ENCODE peak calls at places on chromosomes 6 and 20, in eight cellular contexts. D, L, U, A, B, N, Q and S are unnamed samples.

GRCh38 chr6:37798436-37799262 is 20.9 kb upstream of the ZFAND3 start:
- DNase-seq in D (no peak), L (no peak), U (no peak), A (no peak), B (no peak), N (no peak), Q (no peak), S (no peak)

GRCh38 chr6:158754738-158755137 is 64.4 kb downstream of the EZR start:
- DNase-seq in D (no peak), L (no peak), U (no peak), A (no peak), B (peak; percentile 25), N (no peak), Q (no peak), S (no peak)

GRCh38 chr20:47802226-47802920 is 17.1 kb upstream of the SULF2 start:
- DNase-seq in D (no peak), L (no peak), U (no peak), A (no peak), B (no peak), N (no peak), Q (no peak), S (no peak)

GRCh38 chr20:41956316-41957050 is 338.3 kb upstream of the CHD6 start:
- DNase-seq in D (no peak), L (no peak), U (peak; percentile 37), A (peak; percentile 3), B (peak; percentile 37), N (peak; percentile 44), Q (no peak), S (no peak)

GRCh38 chr20:46129955-46130481 is 11.9 kb downstream of the CD40 start:
- DNase-seq in D (no peak), L (no peak), U (peak; percentile 57), A (no peak), B (no peak), N (no peak), Q (no peak), S (no peak)

GRCh38 chr6:33621396-33622388 is 570 bp downstream of the ITPR3 start:
- DNase-seq in D (peak; percentile 67), L (peak; percentile 70), U (no peak), A (peak; percentile 56), B (peak; percentile 91), N (peak; percentile 61), Q (peak; percentile 48), S (peak; percentile 51)

GRCh38 chr6:16394651-16395050 is 156.3 kb downstream of the GMPR start:
- DNase-seq in D (no peak), L (no peak), U (no peak), A (no peak), B (no peak), N (no peak), Q (no peak), S (no peak)

GRCh38 chr20:36493801-36494114 is 47.6 kb upstream of the MYL9 start:
- DNase-seq in D (peak; percentile 86), L (no peak), U (no peak), A (peak; percentile 98), B (no peak), N (peak; percentile 23), Q (peak; percentile 73), S (peak; percentile 92)

GRCh38 chr20:50746138-50746940 is 15.0 kb downstream of the PARD6B start:
- DNase-seq in D (no peak), L (no peak), U (peak; percentile 51), A (peak; percentile 21), B (no peak), N (no peak), Q (no peak), S (no peak)

GRCh38 chr6:117548797-117549301 is 53.5 kb downstream of the GOPC start:
- DNase-seq in D (no peak), L (no peak), U (no peak), A (peak; percentile 42), B (no peak), N (no peak), Q (no peak), S (no peak)

GRCh38 chr6:20575691-20576451 is 41.6 kb downstream of the CDKAL1 start:
- DNase-seq in D (no peak), L (no peak), U (no peak), A (no peak), B (no peak), N (no peak), Q (no peak), S (no peak)

GRCh38 chr6:125477849-125478248 is 176.1 kb upstream of the HDDC2 start:
- DNase-seq in D (no peak), L (no peak), U (no peak), A (no peak), B (no peak), N (no peak), Q (no peak), S (no peak)

GRCh38 chr20:62577447-62577846 is 64.9 kb upstream of the SLCO4A1 start:
- DNase-seq in D (no peak), L (peak; percentile 79), U (no peak), A (no peak), B (no peak), N (no peak), Q (peak; percentile 50), S (no peak)
- H3K27me3 ChIP-seq in D (no peaks in the 10 kb centered on the region), L (no peaks in the 10 kb centered on the region), U (no peaks in the 10 kb centered on the region), A (peaks cover 39% of the 10 kb centered on the region), B (no peaks in the 10 kb centered on the region), N (peaks cover 21% of the 10 kb centered on the region), Q (peaks cover 60% of the 10 kb centered on the region), S (no peaks in the 10 kb centered on the region)

GRCh38 chr6:86193821-86194220 is 551.1 kb upstream of the SYNCRIP start:
- DNase-seq in D (no peak), L (no peak), U (no peak), A (no peak), B (no peak), N (no peak), Q (no peak), S (no peak)
- H3K27me3 ChIP-seq in D (no peaks in the 10 kb centered on the region), L (no peaks in the 10 kb centered on the region), U (no peaks in the 10 kb centered on the region), A (no peaks in the 10 kb centered on the region), B (no peaks in the 10 kb centered on the region), N (no peaks in the 10 kb centered on the region), Q (no peaks in the 10 kb centered on the region), S (no peaks in the 10 kb centered on the region)

GRCh38 chr20:57556980-57557274 is 4.0 kb upstream of the PCK1 start:
- DNase-seq in D (no peak), L (no peak), U (no peak), A (no peak), B (no peak), N (no peak), Q (no peak), S (no peak)

GRCh38 chr20:57558614-57559285 is 2.2 kb upstream of the PCK1 start:
- DNase-seq in D (no peak), L (no peak), U (no peak), A (no peak), B (no peak), N (no peak), Q (no peak), S (no peak)

GRCh38 chr20:57557926-57558613 is 2.8 kb upstream of the PCK1 start:
- DNase-seq in D (no peak), L (no peak), U (no peak), A (no peak), B (no peak), N (no peak), Q (no peak), S (no peak)

GRCh38 chr20:57553376-57554018 is 7.4 kb upstream of the PCK1 start:
- DNase-seq in D (no peak), L (no peak), U (no peak), A (no peak), B (no peak), N (no peak), Q (no peak), S (no peak)

DNA sequence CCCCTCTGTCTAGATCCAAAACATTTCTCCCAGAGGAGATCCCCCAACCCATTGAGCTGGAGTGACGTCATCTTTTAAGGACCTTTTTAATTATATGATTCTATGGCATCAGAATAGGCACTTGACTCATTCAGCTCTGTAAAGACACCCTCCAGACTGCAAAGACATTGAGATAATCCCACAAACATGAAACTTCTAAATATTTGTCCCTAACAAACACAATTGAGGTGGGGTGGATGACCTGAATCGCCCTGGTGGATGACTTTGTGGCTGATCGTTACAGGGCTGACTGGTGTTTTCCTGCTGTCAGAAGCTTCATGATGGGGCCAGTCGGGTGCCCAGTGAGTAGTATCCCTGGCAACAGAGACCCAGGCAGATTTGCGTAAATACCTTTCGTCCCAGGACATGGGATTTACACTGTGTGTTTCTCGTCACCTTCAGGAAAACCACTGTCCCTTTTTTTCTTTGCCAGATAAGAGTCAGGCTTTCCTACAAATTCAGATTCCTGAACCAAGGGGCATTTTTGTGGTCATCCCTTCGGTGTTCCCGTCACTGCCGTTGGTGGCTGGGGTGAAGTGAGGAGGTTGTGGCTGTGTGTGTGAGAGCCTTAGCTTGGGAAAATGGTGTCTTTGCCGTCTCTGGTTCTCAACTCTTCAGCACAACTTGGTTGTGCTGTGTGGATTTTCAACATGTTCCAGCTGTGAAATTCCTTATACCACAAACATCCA is 5.3 kb upstream of the PCK1 start:
- DNase-seq in D (no peak), L (no peak), U (no peak), A (no peak), B (no peak), N (no peak), Q (no peak), S (no peak)
- H3K27me3 ChIP-seq in D (no peaks in the 10 kb centered on the region), L (no peaks in the 10 kb centered on the region), U (no peaks in the 10 kb centered on the region), A (peaks cover 74% of the 10 kb centered on the region), B (no peaks in the 10 kb centered on the region), N (no peaks in the 10 kb centered on the region), Q (peaks cover 65% of the 10 kb centered on the region), S (peaks cover 9% of the 10 kb centered on the region)

GRCh38 chr6:30102701-30103629 is 9.9 kb downstream of the TRIM31 start:
- DNase-seq in D (peak; percentile 92), L (peak; percentile 90), U (peak; percentile 86), A (peak; percentile 91), B (peak; percentile 87), N (peak; percentile 93), Q (peak; percentile 78), S (peak; percentile 90)
- H3K27me3 ChIP-seq in D (no peaks in the 10 kb centered on the region), L (no peaks in the 10 kb centered on the region), U (peaks cover 100% of the 10 kb centered on the region), A (peaks cover 24% of the 10 kb centered on the region), B (peaks cover 76% of the 10 kb centered on the region), N (peaks cover 100% of the 10 kb centered on the region), Q (peaks cover 61% of the 10 kb centered on the region), S (peaks cover 44% of the 10 kb centered on the region)

DNA sequence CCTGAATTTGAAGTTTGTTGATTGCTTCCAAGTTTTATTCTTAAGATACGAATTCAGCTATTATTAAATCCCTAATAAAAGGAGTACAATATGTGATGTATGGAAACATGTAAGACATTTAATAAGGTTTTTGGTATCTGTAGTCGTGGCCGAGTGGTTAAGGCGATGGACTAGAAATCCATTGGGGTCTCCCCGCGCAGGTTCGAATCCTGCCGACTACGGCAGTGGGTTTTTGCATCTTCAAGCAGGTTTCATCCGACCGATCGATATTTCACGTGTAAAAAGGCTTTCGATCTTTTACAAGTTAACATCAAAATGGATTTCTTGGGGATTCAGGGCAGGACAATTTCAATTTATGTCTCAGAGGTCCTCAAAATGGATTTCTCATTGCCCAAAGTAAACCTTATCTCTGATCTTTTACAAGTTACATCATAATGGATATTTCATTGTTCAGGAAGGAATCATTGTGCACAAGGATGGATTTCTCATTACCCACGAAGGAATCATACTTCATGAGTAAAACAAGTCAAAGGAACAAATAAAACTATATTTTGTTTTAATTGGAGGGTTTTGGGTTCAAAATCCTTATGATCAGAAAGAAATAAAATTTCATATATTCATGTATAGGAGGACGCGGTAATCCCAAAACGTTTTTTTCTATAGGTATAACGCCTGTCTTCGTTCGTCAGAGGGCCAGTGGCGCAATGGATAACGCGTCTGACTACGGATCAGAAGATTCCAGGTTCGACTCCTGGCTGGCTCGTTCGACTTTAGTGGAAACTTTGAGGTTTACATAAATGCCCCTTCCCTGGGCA is 37.3 kb upstream of the BTN3A2 start:
- DNase-seq in D (no peak), L (no peak), U (no peak), A (peak; percentile 68), B (no peak), N (peak; percentile 83), Q (no peak), S (no peak)
- H3K27me3 ChIP-seq in D (peaks cover 7% of the 10 kb centered on the region), L (peaks cover 6% of the 10 kb centered on the region), U (peaks cover 47% of the 10 kb centered on the region), A (no peaks in the 10 kb centered on the region), B (peaks cover 12% of the 10 kb centered on the region), N (peaks cover 44% of the 10 kb centered on the region), Q (peaks cover 78% of the 10 kb centered on the region), S (peaks cover 25% of the 10 kb centered on the region)